ENCODE peak calls at places on chromosomes 16 and 17, in ten cellular contexts. Q, Y, U, V, J, K, E, I, X and Z are unnamed samples.

GRCh38 chr17:2718150-2718938 is 6.8 kb upstream of the CLUH start:
- DNase-seq in Q (no peak), Y (no peak), U (no peak), V (no peak), J (no peak), K (no peak), E (no peak), I (no peak), X (peak; percentile 49), Z (no peak)

GRCh38 chr17:7767425-7768021 is 50.0 kb downstream of the DNAH2 start:
- DNase-seq in Q (no peak), Y (no peak), U (no peak), V (peak; percentile 43), J (no peak), K (no peak), E (no peak), I (no peak), X (peak; percentile 72), Z (no peak)

GRCh38 chr16:74186589-74186988 is 110.0 kb upstream of the PSMD7 start:
- DNase-seq in Q (no peak), Y (no peak), U (no peak), V (no peak), J (no peak), K (peak; percentile 33), E (no peak), I (no peak), X (no peak), Z (no peak)

GRCh38 chr17:32440722-32441121 is 3.6 kb upstream of the PSMD11 start:
- DNase-seq in Q (no peak), Y (no peak), U (no peak), V (no peak), J (no peak), K (no peak), E (no peak), I (no peak), X (no peak), Z (no peak)

GRCh38 chr17:78745407-78746088 is 36.5 kb downstream of the CYTH1 start:
- DNase-seq in Q (no peak), Y (peak; percentile 61), U (no peak), V (peak; percentile 56), J (no peak), K (no peak), E (no peak), I (peak; percentile 48), X (peak; percentile 71), Z (peak; percentile 44)

GRCh38 chr17:5941258-5941657 is 128.9 kb upstream of the WSCD1 start:
- DNase-seq in Q (no peak), Y (no peak), U (no peak), V (no peak), J (no peak), K (no peak), E (no peak), I (no peak), X (no peak), Z (no peak)

GRCh38 chr17:82920715-82921114 is 80.9 kb upstream of the ZNF750 start:
- DNase-seq in Q (no peak), Y (no peak), U (no peak), V (no peak), J (no peak), K (no peak), E (no peak), I (no peak), X (no peak), Z (no peak)

GRCh38 chr17:68422821-68423220 is 34.5 kb downstream of the WIPI1 start:
- DNase-seq in Q (peak; percentile 36), Y (no peak), U (no peak), V (no peak), J (no peak), K (no peak), E (no peak), I (no peak), X (no peak), Z (no peak)

GRCh38 chr16:22890976-22891375 is 77.0 kb downstream of the HS3ST2 start:
- DNase-seq in Q (no peak), Y (no peak), U (no peak), V (no peak), J (no peak), K (no peak), E (no peak), I (no peak), X (no peak), Z (no peak)

GRCh38 chr16:68319185-68319908 is 8.5 kb downstream of the PRMT7 start:
- DNase-seq in Q (no peak), Y (no peak), U (no peak), V (no peak), J (no peak), K (no peak), E (no peak), I (no peak), X (no peak), Z (no peak)

GRCh38 chr17:55037828-55038227 is 69.3 kb downstream of the STXBP4 start:
- DNase-seq in Q (no peak), Y (no peak), U (no peak), V (no peak), J (no peak), K (no peak), E (no peak), I (no peak), X (no peak), Z (no peak)

GRCh38 chr16:71893888-71894228 is 1.5 kb upstream of the IST1 start:
- DNase-seq in Q (no peak), Y (no peak), U (no peak), V (no peak), J (no peak), K (no peak), E (no peak), I (no peak), X (no peak), Z (no peak)

GRCh38 chr17:1156864-1157263 is 22.9 kb downstream of the ABR start:
- DNase-seq in Q (peak; percentile 80), Y (no peak), U (no peak), V (no peak), J (no peak), K (no peak), E (no peak), I (no peak), X (no peak), Z (no peak)

GRCh38 chr16:20074089-20074956 is 633 bp upstream of the GPR139 start:
- DNase-seq in Q (no peak), Y (no peak), U (no peak), V (no peak), J (no peak), K (peak; percentile 27), E (no peak), I (no peak), X (peak; percentile 56), Z (no peak)

GRCh38 chr16:88506723-88507122 is 53.6 kb downstream of the ZFPM1 start:
- DNase-seq in Q (no peak), Y (no peak), U (no peak), V (no peak), J (no peak), K (no peak), E (no peak), I (no peak), X (no peak), Z (no peak)
- H3K4me1 ChIP-seq in Q (no peaks in the 10 kb centered on the region), Y (no peaks in the 10 kb centered on the region), U (no peaks in the 10 kb centered on the region), V (peaks cover 10% of the 10 kb centered on the region), J (peaks cover 4% of the 10 kb centered on the region), K (no peaks in the 10 kb centered on the region), E (no peaks in the 10 kb centered on the region), I (no peaks in the 10 kb centered on the region), X (peaks cover 9% of the 10 kb centered on the region), Z (no peaks in the 10 kb centered on the region)

GRCh38 chr16:30561212-30561816 is 3.1 kb upstream of the ZNF764 start:
- DNase-seq in Q (no peak), Y (no peak), U (peak; percentile 51), V (no peak), J (no peak), K (no peak), E (no peak), I (no peak), X (peak; percentile 76), Z (peak; percentile 66)
- H3K4me3 ChIP-seq in Q (peak overlapping the region; percentile 43), Y (no peak overlapping the region), U (peak overlapping the region; percentile 44), V (no peak overlapping the region), J (peak overlapping the region; percentile 43), K (no peak overlapping the region), E (peak overlapping the region; percentile 70), I (peak overlapping the region; percentile 48), X (no peak overlapping the region), Z (no peak overlapping the region)

GRCh38 chr17:17412331-17412730 is 64.5 kb upstream of the MED9 start:
- DNase-seq in Q (no peak), Y (no peak), U (no peak), V (peak; percentile 35), J (no peak), K (no peak), E (no peak), I (no peak), X (no peak), Z (no peak)

GRCh38 chr17:17413215-17413792 is 63.5 kb upstream of the MED9 start:
- DNase-seq in Q (no peak), Y (no peak), U (no peak), V (no peak), J (peak; percentile 66), K (no peak), E (no peak), I (no peak), X (no peak), Z (no peak)

GRCh38 chr17:17414316-17414937 is 62.4 kb upstream of the MED9 start:
- DNase-seq in Q (no peak), Y (no peak), U (no peak), V (no peak), J (peak; percentile 76), K (no peak), E (no peak), I (peak; percentile 59), X (no peak), Z (peak; percentile 55)

GRCh38 chr17:17415006-17415405 is 61.8 kb upstream of the MED9 start:
- DNase-seq in Q (no peak), Y (no peak), U (no peak), V (no peak), J (no peak), K (no peak), E (no peak), I (no peak), X (no peak), Z (no peak)

DNA sequence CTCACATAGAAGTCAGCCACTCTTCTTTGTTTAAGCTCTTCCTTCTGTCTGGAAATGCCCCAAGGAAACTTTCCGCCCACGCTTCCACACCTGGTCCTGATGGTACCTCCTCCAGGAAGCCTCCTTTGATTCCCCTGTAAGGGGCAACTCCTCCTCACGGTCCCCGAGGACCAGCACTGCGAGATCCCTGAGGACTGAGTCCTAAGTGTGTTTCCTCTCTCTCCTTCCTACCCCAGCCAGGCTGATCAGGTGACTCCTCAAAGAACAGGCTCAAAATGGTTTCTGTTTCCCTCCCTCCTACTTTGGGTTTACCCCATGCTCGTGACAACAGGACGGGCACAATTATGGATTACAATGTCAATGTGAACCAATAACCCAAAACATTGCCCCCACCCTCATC is 63.0 kb upstream of the MED9 start:
- DNase-seq in Q (no peak), Y (no peak), U (no peak), V (no peak), J (peak; percentile 68), K (no peak), E (no peak), I (no peak), X (no peak), Z (no peak)
- H3K4me1 ChIP-seq in Q (peaks cover 45% of the 10 kb centered on the region), Y (no peaks in the 10 kb centered on the region), U (no peaks in the 10 kb centered on the region), V (peaks cover 4% of the 10 kb centered on the region), J (peaks cover 8% of the 10 kb centered on the region), K (peaks cover 11% of the 10 kb centered on the region), E (peaks cover 47% of the 10 kb centered on the region), I (no peaks in the 10 kb centered on the region), X (no peaks in the 10 kb centered on the region), Z (no peaks in the 10 kb centered on the region)

DNA sequence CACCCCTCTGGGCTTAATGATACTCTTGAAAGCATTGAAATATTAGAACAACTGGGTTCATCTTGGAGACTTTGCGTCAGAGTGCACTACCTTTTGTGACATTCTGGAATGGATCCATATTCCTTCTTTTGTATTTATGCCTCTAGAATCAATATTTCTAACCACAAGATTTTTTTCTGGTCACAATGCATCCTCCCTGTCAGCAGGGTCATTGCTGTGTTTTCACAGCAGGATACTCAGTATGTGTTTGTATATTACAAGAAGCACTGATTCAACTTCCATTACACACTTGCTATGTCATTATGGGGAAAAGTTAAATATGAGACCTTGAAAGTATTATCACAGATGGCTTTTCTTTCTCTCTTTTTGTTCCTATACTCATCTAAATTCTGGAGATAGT is 370.0 kb downstream of the HS3ST3B1 start:
- DNase-seq in Q (no peak), Y (no peak), U (no peak), V (no peak), J (no peak), K (no peak), E (no peak), I (no peak), X (no peak), Z (no peak)
- H3K4me3 ChIP-seq in Q (no peak overlapping the region), Y (no peak overlapping the region), U (no peak overlapping the region), V (no peak overlapping the region), J (no peak overlapping the region), K (no peak overlapping the region), E (no peak overlapping the region), I (no peak overlapping the region), X (no peak overlapping the region), Z (no peak overlapping the region)